ENCODE peak calls at places on chromosomes 5 and 9, in six cellular contexts. One of them, this sample, is unnamed.

GRCh38 chr5:127696688-127697087 is 6.5 kb upstream of the CCDC192 start:
- DNase-seq in left ventricle myocardium inferior: no peak
- DNase-seq in astrocyte of the spinal cord: peak; percentile 45
- DNase-seq in neural progenitor cell: no peak
- DNase-seq in IMR-90: peak; percentile 71
- DNase-seq in lower leg skin: no peak
- DNase-seq in this sample: peak; percentile 59

GRCh38 chr9:109779711-109780452 is at the start of gene PALM2AKAP2:
- DNase-seq in astrocyte of the spinal cord: peak; percentile 58
- DNase-seq in left ventricle myocardium inferior: peak; percentile 78
- DNase-seq in lower leg skin: peak; percentile 88
- DNase-seq in IMR-90: peak; percentile 68
- DNase-seq in neural progenitor cell: peak; percentile 93
- DNase-seq in this sample: peak; percentile 73

GRCh38 chr5:174750720-174751119 is 26.3 kb downstream of the MSX2 start:
- DNase-seq in astrocyte of the spinal cord: peak; percentile 43
- DNase-seq in neural progenitor cell: no peak
- DNase-seq in IMR-90: peak; percentile 67
- DNase-seq in lower leg skin: no peak
- DNase-seq in left ventricle myocardium inferior: no peak
- DNase-seq in this sample: peak; percentile 32

GRCh38 chr5:54702470-54702869 is 184.9 kb downstream of the SNX18 start:
- DNase-seq in IMR-90: peak; percentile 9
- DNase-seq in astrocyte of the spinal cord: no peak
- DNase-seq in left ventricle myocardium inferior: no peak
- DNase-seq in neural progenitor cell: no peak
- DNase-seq in lower leg skin: no peak
- DNase-seq in this sample: peak; percentile 55

GRCh38 chr9:19479874-19480273 is 71.1 kb downstream of the ACER2 start:
- DNase-seq in lower leg skin: no peak
- DNase-seq in IMR-90: no peak
- DNase-seq in left ventricle myocardium inferior: no peak
- DNase-seq in astrocyte of the spinal cord: no peak
- DNase-seq in neural progenitor cell: no peak
- DNase-seq in this sample: no peak

GRCh38 chr9:102700936-102701335 is 294.2 kb upstream of the CYLC2 start:
- DNase-seq in lower leg skin: no peak
- DNase-seq in IMR-90: no peak
- DNase-seq in astrocyte of the spinal cord: no peak
- DNase-seq in left ventricle myocardium inferior: no peak
- DNase-seq in neural progenitor cell: no peak
- DNase-seq in this sample: no peak

GRCh38 chr5:52825826-52826225 is 38.1 kb downstream of the ITGA1 start:
- DNase-seq in astrocyte of the spinal cord: no peak
- DNase-seq in lower leg skin: no peak
- DNase-seq in IMR-90: no peak
- DNase-seq in left ventricle myocardium inferior: no peak
- DNase-seq in neural progenitor cell: no peak
- DNase-seq in this sample: no peak

GRCh38 chr5:120252839-120253238 is 211.3 kb upstream of the PRR16 start:
- DNase-seq in lower leg skin: no peak
- DNase-seq in left ventricle myocardium inferior: no peak
- DNase-seq in IMR-90: peak; percentile 62
- DNase-seq in neural progenitor cell: no peak
- DNase-seq in astrocyte of the spinal cord: peak; percentile 34
- DNase-seq in this sample: peak; percentile 16

GRCh38 chr5:142798099-142798768 is 28.1 kb downstream of the ARHGAP26 start:
- DNase-seq in neural progenitor cell: no peak
- DNase-seq in left ventricle myocardium inferior: no peak
- DNase-seq in IMR-90: no peak
- DNase-seq in lower leg skin: no peak
- DNase-seq in astrocyte of the spinal cord: no peak
- DNase-seq in this sample: no peak

GRCh38 chr9:111805841-111806241 is 11.1 kb upstream of the SHOC1 start:
- DNase-seq in lower leg skin: no peak
- DNase-seq in left ventricle myocardium inferior: no peak
- DNase-seq in astrocyte of the spinal cord: peak; percentile 57
- DNase-seq in IMR-90: peak; percentile 75
- DNase-seq in neural progenitor cell: no peak
- DNase-seq in this sample: peak; percentile 61

GRCh38 chr9:128405780-128406171 is 14.9 kb upstream of the CERCAM start:
- DNase-seq in IMR-90: no peak
- DNase-seq in left ventricle myocardium inferior: no peak
- DNase-seq in lower leg skin: no peak
- DNase-seq in astrocyte of the spinal cord: no peak
- DNase-seq in neural progenitor cell: no peak
- DNase-seq in this sample: no peak

GRCh38 chr5:11863920-11864319 is 40.3 kb downstream of the CTNND2 start:
- DNase-seq in IMR-90: no peak
- DNase-seq in astrocyte of the spinal cord: no peak
- DNase-seq in neural progenitor cell: no peak
- DNase-seq in left ventricle myocardium inferior: no peak
- DNase-seq in lower leg skin: no peak
- DNase-seq in this sample: no peak

DNA sequence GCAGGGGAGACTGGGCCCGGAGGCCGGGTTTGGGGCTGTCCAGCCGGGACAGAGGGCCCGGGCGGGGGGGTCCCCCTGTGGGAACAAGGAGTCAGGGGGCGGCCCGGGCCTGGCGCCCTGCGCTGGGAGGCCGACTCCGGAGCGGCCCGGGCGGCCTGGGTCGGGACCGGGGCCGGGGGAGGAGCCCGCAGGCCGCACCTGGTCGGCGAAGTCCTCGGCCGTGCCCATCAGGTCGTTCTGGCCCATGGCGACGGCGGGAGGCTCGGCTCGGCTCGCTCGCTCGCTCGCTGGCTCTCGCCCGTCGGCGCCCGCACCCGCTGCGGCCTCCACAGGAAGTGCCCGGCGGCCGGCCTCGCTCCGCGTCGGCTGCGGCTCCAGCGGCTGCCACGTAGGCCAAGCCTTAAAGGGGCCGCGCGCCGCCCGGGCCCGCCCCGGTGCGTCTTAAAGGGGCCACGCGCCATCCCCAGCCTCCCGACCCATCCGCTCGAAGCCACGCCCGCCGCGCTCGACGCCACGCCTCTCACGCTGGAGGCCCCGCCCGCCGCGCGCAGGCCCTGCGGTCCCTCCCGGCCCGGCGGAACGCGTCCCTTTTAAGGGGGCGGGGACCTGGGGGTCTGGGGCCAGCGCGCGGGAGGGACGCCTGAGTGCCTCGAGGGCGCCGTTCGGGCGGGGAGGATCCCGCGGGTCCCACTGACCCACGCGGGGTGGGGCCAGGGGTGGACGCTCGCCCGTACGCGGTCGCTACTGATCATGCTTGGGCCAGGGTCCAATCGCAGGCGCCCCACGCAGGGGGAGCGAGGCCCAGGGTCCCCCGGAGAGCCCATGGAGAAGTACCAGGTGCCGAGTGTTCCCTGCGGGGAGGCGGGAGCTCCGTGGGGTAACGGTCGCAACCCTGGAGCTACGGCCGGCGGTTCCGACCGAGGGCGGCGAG is at the start of the genes STKLD1 and SURF4:
- DNase-seq in IMR-90: peak; percentile 94
- DNase-seq in left ventricle myocardium inferior: peak; percentile 97
- DNase-seq in astrocyte of the spinal cord: peak; percentile 97
- DNase-seq in lower leg skin: peak; percentile 99
- DNase-seq in neural progenitor cell: peak; percentile 99
- DNase-seq in this sample: peak; percentile 97
- TF ChIP-seq CTCF in IMR-90: no peak
- TF ChIP-seq CTCF in left ventricle myocardium inferior: peak; percentile 34
- TF ChIP-seq CTCF in astrocyte of the spinal cord: no peak
- TF ChIP-seq CTCF in lower leg skin: no peak
- TF ChIP-seq CTCF in neural progenitor cell: no peak
- TF ChIP-seq CTCF in this sample: no peak

GRCh38 chr9:133360400-133361393 is 4.3 kb downstream of the SURF2 start:
- DNase-seq in IMR-90: no peak
- DNase-seq in neural progenitor cell: no peak
- DNase-seq in lower leg skin: no peak
- DNase-seq in astrocyte of the spinal cord: no peak
- DNase-seq in left ventricle myocardium inferior: no peak
- DNase-seq in this sample: no peak

GRCh38 chr9:133361507-133362092 is 5.2 kb downstream of the SURF2 start:
- DNase-seq in IMR-90: no peak
- DNase-seq in astrocyte of the spinal cord: no peak
- DNase-seq in lower leg skin: no peak
- DNase-seq in left ventricle myocardium inferior: no peak
- DNase-seq in neural progenitor cell: no peak
- DNase-seq in this sample: no peak

GRCh38 chr9:133357656-133358055 is 1.3 kb downstream of the SURF2 start:
- DNase-seq in astrocyte of the spinal cord: no peak
- DNase-seq in IMR-90: no peak
- DNase-seq in lower leg skin: no peak
- DNase-seq in neural progenitor cell: no peak
- DNase-seq in left ventricle myocardium inferior: no peak
- DNase-seq in this sample: no peak

GRCh38 chr9:133362359-133363044 is 6.2 kb downstream of the SURF2 start:
- DNase-seq in left ventricle myocardium inferior: no peak
- DNase-seq in IMR-90: no peak
- DNase-seq in astrocyte of the spinal cord: no peak
- DNase-seq in neural progenitor cell: no peak
- DNase-seq in lower leg skin: no peak
- DNase-seq in this sample: no peak

DNA sequence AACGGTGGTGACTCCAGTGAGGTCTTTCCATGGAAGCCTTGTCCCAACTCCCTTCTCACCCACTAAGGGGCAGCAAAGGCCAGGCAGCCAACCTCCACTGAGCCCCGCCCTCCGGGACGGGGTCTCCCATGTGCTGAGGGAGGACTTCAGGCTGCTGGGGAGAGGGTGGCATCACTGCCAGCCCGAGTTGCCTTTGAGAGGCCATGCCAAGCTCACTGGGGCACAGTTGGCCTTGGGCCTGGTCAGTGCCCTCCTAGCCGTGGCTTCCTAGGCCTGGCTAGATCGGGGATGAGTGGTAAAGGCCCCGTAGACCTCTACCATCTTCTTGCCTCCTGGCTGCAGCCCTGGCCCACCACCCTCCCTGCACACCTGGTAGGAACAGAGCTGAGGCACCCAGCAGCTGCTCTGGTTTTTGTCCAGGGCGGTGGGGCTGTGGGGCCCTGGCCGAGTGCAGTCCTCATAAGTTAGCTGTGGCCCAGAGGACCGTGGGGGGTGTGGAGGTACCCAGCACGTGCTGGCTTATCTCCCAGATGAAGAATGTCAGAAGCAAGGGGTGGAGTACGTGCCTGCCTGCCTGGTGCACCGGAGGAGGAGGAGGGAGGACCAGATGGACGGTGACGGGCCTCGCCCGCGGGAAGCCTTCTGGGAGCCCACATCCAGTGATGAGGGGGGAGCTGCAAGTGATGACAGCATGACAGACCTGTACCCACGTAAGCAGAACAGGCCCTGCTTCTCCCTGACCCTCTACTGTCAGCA is 3.2 kb downstream of the SURF2 start:
- DNase-seq in left ventricle myocardium inferior: no peak
- DNase-seq in IMR-90: no peak
- DNase-seq in neural progenitor cell: peak; percentile 66
- DNase-seq in lower leg skin: no peak
- DNase-seq in astrocyte of the spinal cord: no peak
- DNase-seq in this sample: no peak
- H3K4me3 ChIP-seq in left ventricle myocardium inferior: no peak overlapping the region
- H3K4me3 ChIP-seq in IMR-90: no peak overlapping the region
- H3K4me3 ChIP-seq in neural progenitor cell: no peak overlapping the region
- H3K4me3 ChIP-seq in lower leg skin: no peak overlapping the region
- H3K4me3 ChIP-seq in astrocyte of the spinal cord: no peak overlapping the region
- H3K4me3 ChIP-seq in this sample: no peak overlapping the region

GRCh38 chr5:139650031-139650688 is 2.0 kb downstream of the CXXC5 start:
- DNase-seq in left ventricle myocardium inferior: peak; percentile 53
- DNase-seq in IMR-90: no peak
- DNase-seq in lower leg skin: no peak
- DNase-seq in neural progenitor cell: peak; percentile 80
- DNase-seq in astrocyte of the spinal cord: peak; percentile 39
- DNase-seq in this sample: no peak
- TF ChIP-seq CTCF in left ventricle myocardium inferior: peak; percentile 62
- TF ChIP-seq CTCF in IMR-90: peak; percentile 35
- TF ChIP-seq CTCF in lower leg skin: no peak
- TF ChIP-seq CTCF in neural progenitor cell: peak; percentile 49
- TF ChIP-seq CTCF in astrocyte of the spinal cord: peak; percentile 53
- TF ChIP-seq CTCF in this sample: peak; percentile 31

GRCh38 chr9:76415154-76415553 is 20.9 kb upstream of the RFK start:
- DNase-seq in IMR-90: no peak
- DNase-seq in lower leg skin: no peak
- DNase-seq in left ventricle myocardium inferior: no peak
- DNase-seq in neural progenitor cell: no peak
- DNase-seq in astrocyte of the spinal cord: peak; percentile 33
- DNase-seq in this sample: no peak
- H3K4me3 ChIP-seq in IMR-90: no peak overlapping the region
- H3K4me3 ChIP-seq in lower leg skin: no peak overlapping the region
- H3K4me3 ChIP-seq in left ventricle myocardium inferior: no peak overlapping the region
- H3K4me3 ChIP-seq in neural progenitor cell: no peak overlapping the region
- H3K4me3 ChIP-seq in astrocyte of the spinal cord: no peak overlapping the region
- H3K4me3 ChIP-seq in this sample: no peak overlapping the region

DNA sequence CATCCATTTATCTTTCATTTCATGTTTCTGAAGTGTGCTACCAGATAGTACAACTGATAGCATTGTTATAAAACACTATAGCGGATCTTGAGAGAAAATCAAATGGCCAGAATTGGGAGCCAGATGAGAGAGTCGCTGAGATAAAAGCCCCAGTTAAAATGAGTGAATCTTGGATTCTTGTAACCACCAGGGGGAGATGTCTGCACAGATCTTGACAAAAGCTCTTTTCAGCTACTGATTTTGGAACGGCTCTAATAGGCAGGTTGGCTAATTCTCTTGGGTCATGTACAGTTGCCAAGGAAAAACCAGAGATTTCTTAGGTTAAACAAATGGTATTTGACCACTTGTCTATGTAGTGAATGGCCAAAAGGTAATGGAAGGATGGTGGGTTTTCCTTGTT is 21.7 kb downstream of the F2RL2 start:
- DNase-seq in astrocyte of the spinal cord: peak; percentile 73
- DNase-seq in lower leg skin: no peak
- DNase-seq in left ventricle myocardium inferior: no peak
- DNase-seq in neural progenitor cell: peak; percentile 81
- DNase-seq in IMR-90: peak; percentile 80
- DNase-seq in this sample: peak; percentile 72
- TF ChIP-seq CTCF in astrocyte of the spinal cord: peak; percentile 62
- TF ChIP-seq CTCF in lower leg skin: peak; percentile 27
- TF ChIP-seq CTCF in left ventricle myocardium inferior: peak; percentile 76
- TF ChIP-seq CTCF in neural progenitor cell: peak; percentile 88
- TF ChIP-seq CTCF in IMR-90: peak; percentile 85
- TF ChIP-seq CTCF in this sample: peak; percentile 93

GRCh38 chr9:35095175-35095574 is 1.2 kb downstream of the PIGO start:
- DNase-seq in left ventricle myocardium inferior: no peak
- DNase-seq in neural progenitor cell: no peak
- DNase-seq in lower leg skin: no peak
- DNase-seq in astrocyte of the spinal cord: no peak
- DNase-seq in IMR-90: no peak
- DNase-seq in this sample: no peak
- H3K4me3 ChIP-seq in left ventricle myocardium inferior: peak overlapping the region; percentile 82
- H3K4me3 ChIP-seq in neural progenitor cell: peak overlapping the region; percentile 84
- H3K4me3 ChIP-seq in lower leg skin: no peak overlapping the region
- H3K4me3 ChIP-seq in astrocyte of the spinal cord: no peak overlapping the region
- H3K4me3 ChIP-seq in IMR-90: no peak overlapping the region
- H3K4me3 ChIP-seq in this sample: no peak overlapping the region